ENCODE peak calls at places on chromosome 20, in five cellular contexts. R is stomach, Q is A549, F is prostate gland, E is endothelial cell of umbilical vein. D is an unnamed sample. For H3K9me3, the result is how much of the 10 kb centered on the place peaks cover.

GRCh38 chr20:48098866-48099265 is 313.6 kb upstream of the SULF2 start:
- DNase-seq in F (no peak), R (no peak), Q (no peak), E (no peak), D (no peak)

GRCh38 chr20:62688855-62689460 is 19.7 kb upstream of the NTSR1 start:
- DNase-seq in E (peak), R (no peak), F (no peak), Q (peak), D (no peak)

GRCh38 chr20:56986931-56987720 is 279.3 kb downstream of the BMP7 start:
- DNase-seq in F (no peak), Q (no peak), E (no peak), R (no peak), D (no peak)

GRCh38 chr20:64231621-64232550 is 23.7 kb upstream of the PCMTD2 start:
- DNase-seq in Q (no peak), E (no peak), F (no peak), R (no peak), D (no peak)

GRCh38 chr20:39839406-39840119 is 849.5 kb downstream of the MAFB start:
- DNase-seq in F (no peak), Q (no peak), E (no peak), R (no peak), D (no peak)

GRCh38 chr20:51456511-51457280 is 85.8 kb downstream of the NFATC2 start:
- DNase-seq in Q (peak), F (peak), E (peak), R (peak), D (peak)

GRCh38 chr20:57387945-57388351 is 3.2 kb upstream of the RBM38 start:
- DNase-seq in R (peak), E (no peak), Q (no peak), F (no peak), D (peak)

GRCh38 chr20:44776977-44777376 is 31.3 kb downstream of the KCNK15 start:
- DNase-seq in Q (peak), R (no peak), E (peak), F (no peak), D (no peak)

GRCh38 chr20:35180266-35180665 is 8.4 kb downstream of the PROCR start:
- DNase-seq in Q (no peak), F (no peak), E (no peak), R (no peak), D (no peak)

GRCh38 chr20:39111359-39112195 is 149.4 kb downstream of the DHX35 start:
- DNase-seq in R (no peak), E (no peak), F (no peak), Q (no peak), D (no peak)

GRCh38 chr20:41149679-41150131 is 12.4 kb downstream of the PLCG1 start:
- DNase-seq in F (no peak), E (peak), R (no peak), Q (peak), D (no peak)

GRCh38 chr20:35021063-35021462 is 65.4 kb downstream of the MYH7B start:
- DNase-seq in F (no peak), Q (no peak), R (no peak), E (peak), D (peak)

GRCh38 chr20:23445596-23446217 is 6.2 kb downstream of the CSTL1 start:
- DNase-seq in Q (peak), R (no peak), E (no peak), F (no peak), D (no peak)

GRCh38 chr20:54068495-54068894 is 1.9 kb downstream of the BCAS1 start:
- DNase-seq in R (no peak), E (no peak), Q (no peak), F (no peak), D (no peak)

GRCh38 chr20:54065601-54066038 is 4.8 kb downstream of the BCAS1 start:
- DNase-seq in R (peak), Q (no peak), E (no peak), F (no peak), D (no peak)

GRCh38 chr20:54069501-54069971 is 858 bp downstream of the BCAS1 start:
- DNase-seq in R (peak), Q (no peak), F (no peak), E (no peak), D (no peak)

GRCh38 chr20:54068966-54069365 is 1.4 kb downstream of the BCAS1 start:
- DNase-seq in R (no peak), F (no peak), Q (no peak), E (no peak), D (no peak)

GRCh38 chr20:54067606-54068174 is 2.7 kb downstream of the BCAS1 start:
- DNase-seq in F (peak), E (no peak), R (peak), Q (peak), D (no peak)
- TF ChIP-seq POLR2A in F (peak), E (no peak), R (peak), Q (no peak), D (no peak)

DNA sequence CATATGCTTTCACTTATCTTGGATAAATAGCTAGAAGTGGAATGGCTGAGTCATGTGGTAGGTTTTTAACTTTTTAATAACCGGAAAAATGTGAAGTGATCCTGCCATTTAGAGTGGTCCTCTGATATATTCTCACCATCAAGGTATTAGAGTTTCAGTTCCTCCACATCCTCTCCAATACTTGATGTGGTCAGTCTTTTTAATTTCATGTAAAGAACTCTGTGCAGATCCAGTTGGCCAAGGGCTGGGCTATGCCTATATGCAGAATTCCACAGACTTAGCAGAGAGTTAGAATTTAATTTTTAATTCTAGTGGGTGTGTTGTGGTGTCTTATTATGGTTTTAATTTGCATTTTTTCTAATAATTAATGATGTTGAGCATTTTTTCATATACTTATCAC is 141.1 kb downstream of the SYCP2 start:
- DNase-seq in R (no peak), E (no peak), Q (no peak), F (no peak), D (no peak)
- H3K9me3 ChIP-seq in R (under half), E (under half), Q (under half), F (under half), D (under half)

DNA sequence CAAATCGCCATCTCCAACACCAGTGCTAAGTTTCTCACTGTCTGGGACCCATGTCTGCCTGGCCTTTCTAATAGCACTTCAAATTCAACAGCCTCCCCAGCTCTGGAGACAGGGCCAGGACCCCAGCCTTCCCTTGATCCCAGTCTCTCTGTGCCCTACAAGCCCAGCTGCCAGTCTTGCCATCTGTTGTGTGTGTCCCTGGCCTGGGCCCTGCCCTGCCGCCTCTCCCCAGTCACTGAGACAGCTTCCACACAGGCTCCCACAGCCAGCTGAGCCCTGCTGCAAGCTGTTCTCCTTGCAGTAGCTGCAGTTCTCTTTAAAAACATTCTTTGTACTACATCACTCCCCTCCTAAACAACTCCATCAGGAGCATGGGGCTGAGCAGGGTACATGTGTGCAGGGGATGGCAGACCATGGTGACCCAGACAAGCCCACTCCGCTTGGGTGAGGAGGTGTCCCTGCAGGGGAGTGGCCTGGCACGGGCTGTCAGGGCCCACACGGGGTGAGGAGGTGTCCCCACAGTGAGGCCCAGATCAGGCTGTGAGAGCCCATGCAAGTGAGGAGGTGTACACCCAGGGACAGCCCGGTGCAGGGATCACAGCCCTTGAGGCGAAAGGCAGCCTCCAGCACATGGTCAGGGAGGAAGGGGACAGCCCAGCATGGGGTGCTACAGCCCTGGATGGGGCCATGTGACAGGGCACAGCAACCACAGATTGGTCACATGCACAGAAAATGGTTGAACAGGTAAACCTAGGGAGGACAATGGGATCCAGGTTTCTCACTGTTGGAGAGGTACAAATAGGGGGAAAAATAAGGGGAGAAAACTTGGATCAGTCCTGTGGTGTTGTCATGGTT is 16.2 kb downstream of the CST7 start:
- DNase-seq in F (no peak), E (no peak), Q (no peak), R (no peak), D (no peak)
- TF ChIP-seq POLR2A in F (no peak), E (no peak), Q (no peak), R (no peak), D (no peak)

GRCh38 chr20:7025635-7026034 is 258.1 kb downstream of the BMP2 start:
- DNase-seq in F (no peak), R (no peak), Q (no peak), E (no peak), D (no peak)
- H3K9me3 ChIP-seq in F (under half), R (under half), Q (under half), E (under half), D (under half)

DNA sequence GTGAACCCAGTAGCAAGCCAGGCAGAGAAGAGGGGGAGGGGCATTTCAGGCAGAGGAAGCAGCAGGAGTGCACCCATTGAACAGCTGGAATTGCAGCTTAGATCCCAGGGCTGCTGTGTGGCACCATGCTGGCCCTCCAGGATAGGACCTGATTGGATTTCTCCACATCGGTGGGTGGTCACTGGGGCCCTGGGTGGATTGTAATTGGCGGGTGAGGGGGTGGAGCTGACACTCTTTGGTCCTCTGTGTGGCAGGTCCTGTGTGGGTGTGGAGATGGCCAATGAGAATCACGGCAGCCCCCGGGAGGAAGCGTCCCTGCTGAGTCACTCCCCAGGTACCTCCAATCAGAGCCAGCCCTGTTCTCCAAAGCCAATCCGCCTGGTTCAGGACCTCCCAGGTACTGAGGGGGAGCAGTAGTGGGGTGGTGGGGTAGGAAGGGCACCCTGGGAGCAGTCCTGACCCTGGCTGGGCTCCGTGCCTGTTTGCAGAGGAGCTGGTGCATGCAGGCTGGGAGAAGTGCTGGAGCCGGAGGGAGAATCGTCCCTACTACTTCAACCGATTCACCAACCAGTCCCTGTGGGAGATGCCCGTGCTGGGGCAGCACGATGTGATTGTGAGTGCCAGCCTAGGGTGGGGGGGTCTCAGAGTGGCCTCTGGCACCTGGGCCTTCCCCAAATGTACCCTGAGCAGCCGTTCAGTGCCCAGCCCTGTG is 4.4 kb downstream of the PCIF1 start:
- DNase-seq in F (no peak), R (no peak), E (no peak), Q (no peak), D (no peak)
- TF ChIP-seq POLR2A in F (no peak), R (no peak), E (no peak), Q (no peak), D (no peak)

GRCh38 chr20:46455729-46456128 is 49.3 kb upstream of the ELMO2 start:
- DNase-seq in R (no peak), F (no peak), Q (no peak), E (no peak), D (no peak)
- H3K9me3 ChIP-seq in R (under half), F (under half), Q (under half), E (under half), D (under half)

GRCh38 chr20:460707-461106 is 1.6 kb downstream of the TBC1D20 start:
- DNase-seq in R (no peak), E (no peak), F (peak), Q (no peak), D (peak)

GRCh38 chr20:460180-460579 is 2.2 kb downstream of the TBC1D20 start:
- DNase-seq in F (no peak), R (no peak), Q (no peak), E (no peak), D (no peak)

GRCh38 chr20:458766-459165 is 3.6 kb downstream of the TBC1D20 start:
- DNase-seq in R (no peak), Q (no peak), E (no peak), F (no peak), D (no peak)

GRCh38 chr20:461254-462198 is 807 bp downstream of the TBC1D20 start:
- DNase-seq in Q (peak), F (peak), E (peak), R (peak), D (peak)

DNA sequence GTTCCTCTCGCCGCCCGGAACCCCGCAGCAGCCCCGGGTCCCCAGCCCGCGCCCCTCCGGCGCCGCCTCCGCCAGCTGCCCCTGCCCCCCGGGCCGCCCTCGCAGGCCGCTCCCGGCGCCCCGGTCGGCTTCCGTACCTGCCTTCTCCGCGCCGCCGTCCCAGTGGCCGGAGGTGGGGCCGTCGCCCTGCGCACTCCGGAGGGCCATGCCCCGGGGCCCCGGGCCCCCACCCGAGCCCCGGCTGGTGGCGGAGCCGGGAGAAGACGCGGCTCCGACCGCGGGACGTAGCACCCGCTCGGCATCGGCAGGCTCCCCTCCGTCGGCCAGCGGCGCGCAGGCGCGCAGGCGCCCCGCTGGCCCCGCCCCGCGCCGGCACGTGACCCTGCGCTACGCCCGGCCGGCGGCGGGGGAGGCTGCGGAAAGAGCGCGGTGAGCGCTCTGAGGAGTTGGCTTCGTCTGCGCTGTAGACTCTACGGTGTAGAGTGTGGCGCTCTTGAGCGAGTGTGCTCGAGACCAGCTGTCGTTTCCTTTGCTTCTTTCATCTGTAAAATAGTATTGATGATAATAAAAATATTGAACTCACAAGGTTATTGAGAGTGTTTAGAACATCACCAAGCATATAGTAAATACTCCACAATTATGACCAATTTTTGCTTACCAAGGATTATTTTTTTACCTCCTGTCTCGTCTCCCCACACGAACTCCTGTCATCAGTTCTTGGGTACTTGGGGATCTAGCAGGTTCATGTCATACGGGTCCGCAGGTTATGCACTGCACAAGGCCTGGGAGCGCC is at the start of gene TBC1D20:
- DNase-seq in Q (peak), R (peak), F (peak), E (peak), D (peak)
- TF ChIP-seq POLR2A in Q (peak), R (no peak), F (peak), E (peak), D (peak)

GRCh38 chr20:59829415-59830106 is 103.9 kb downstream of the SYCP2 start:
- DNase-seq in Q (no peak), F (no peak), E (no peak), R (no peak), D (no peak)
- H3K9me3 ChIP-seq in Q (under half), F (under half), E (under half), R (under half), D (under half)

GRCh38 chr20:36238153-36238552 is 1.9 kb downstream of the AAR2 start:
- DNase-seq in R (no peak), F (no peak), Q (no peak), E (no peak), D (no peak)

GRCh38 chr20:36237477-36237876 is 1.2 kb downstream of the AAR2 start:
- DNase-seq in F (no peak), Q (no peak), E (no peak), R (no peak), D (no peak)

GRCh38 chr20:36234771-36235320 is 1.4 kb upstream of the AAR2 start:
- DNase-seq in Q (no peak), R (no peak), E (no peak), F (no peak), D (no peak)

GRCh38 chr20:36236786-36237121 is 476 bp downstream of the AAR2 start:
- DNase-seq in R (no peak), E (no peak), Q (no peak), F (no peak), D (no peak)

GRCh38 chr20:36235892-36236785 is at the start of gene AAR2:
- DNase-seq in Q (peak), F (peak), R (peak), E (peak), D (peak)
- TF ChIP-seq POLR2A in Q (peak), F (no peak), R (no peak), E (peak), D (peak)

DNA sequence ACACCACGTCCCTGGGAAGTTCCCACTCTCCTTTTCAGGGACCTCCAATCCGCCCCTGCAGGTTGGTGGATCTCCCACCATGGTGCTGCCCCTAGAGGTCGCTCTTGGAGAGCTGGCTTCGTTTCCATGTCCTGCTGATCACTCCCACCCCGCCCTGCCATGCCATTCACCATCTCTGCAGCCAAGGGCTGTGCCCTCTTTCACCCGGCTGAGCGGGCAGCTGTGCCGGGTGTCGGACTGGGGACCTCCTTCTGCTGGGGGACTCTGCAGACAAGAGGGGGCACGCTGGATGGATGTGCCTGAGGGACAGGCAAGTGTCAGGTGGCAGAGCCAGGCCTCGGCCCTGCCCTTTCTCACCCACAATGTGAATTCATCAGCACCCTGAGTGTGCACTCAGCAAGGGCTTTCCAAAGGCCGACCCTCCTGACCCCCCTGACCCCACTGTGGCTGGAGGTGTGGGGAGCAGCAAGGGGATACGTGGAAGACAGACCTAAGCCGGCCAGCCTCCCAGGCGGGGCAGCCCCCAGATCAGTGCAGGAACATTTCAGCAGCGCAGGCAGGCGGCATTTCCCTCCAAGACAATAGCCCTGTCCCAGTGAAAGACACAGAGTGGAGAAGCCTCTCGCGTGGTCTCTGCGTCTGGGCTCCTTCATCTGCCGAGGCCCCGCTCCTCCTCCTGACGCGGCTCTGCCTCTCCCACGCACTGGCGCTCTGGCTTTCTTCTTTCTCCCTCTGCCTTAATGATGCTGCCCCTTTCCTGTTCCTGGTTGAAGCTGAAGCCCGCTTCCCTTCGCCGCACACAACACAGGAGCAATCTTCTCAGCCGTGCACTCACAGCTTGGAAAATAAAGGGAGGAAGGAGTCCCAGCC is 347.2 kb downstream of the CDH4 start:
- DNase-seq in F (no peak), E (no peak), R (no peak), Q (no peak), D (no peak)
- H3K9me3 ChIP-seq in F (under half), E (under half), R (half or more), Q (under half), D (under half)